ENCODE peak calls at places on chromosome 11, in eight cellular contexts. J is body of pancreas, M is kidney epithelial cell, I is cardiac muscle cell, R is heart left ventricle, T is astrocyte of the cerebellum, X is fibroblast of lung, K is cardiac fibroblast. L is an unnamed sample.

GRCh38 chr11:83818349-83818748 is 532.2 kb upstream of the CCDC90B start:
- DNase-seq in R (no peak), J (no peak), I (no peak), K (peak), M (no peak), T (no peak), X (peak), L (peak)

GRCh38 chr11:107928767-107929507 is 689 bp downstream of the RAB39A start:
- DNase-seq in M (no peak), K (no peak), T (no peak), J (no peak), R (peak), I (peak), X (no peak), L (no peak)

GRCh38 chr11:117544431-117544830 is 216.8 kb downstream of the CEP164 start:
- DNase-seq in T (no peak), J (no peak), I (no peak), R (no peak), M (no peak), K (no peak), X (no peak), L (no peak)

GRCh38 chr11:123682976-123683375 is 28.6 kb upstream of the SCN3B start:
- DNase-seq in T (no peak), J (no peak), R (no peak), I (no peak), X (no peak), M (no peak), K (no peak), L (no peak)

GRCh38 chr11:3989891-3990290 is 104.7 kb upstream of the RRM1 start:
- DNase-seq in X (no peak), J (no peak), R (no peak), I (no peak), M (no peak), T (no peak), K (no peak), L (no peak)

GRCh38 chr11:47451990-47452389 is 3.1 kb upstream of the RAPSN start:
- DNase-seq in J (no peak), X (no peak), M (no peak), R (no peak), T (no peak), I (no peak), K (no peak), L (no peak)

GRCh38 chr11:125835748-125836147 is 2.6 kb downstream of the PATE4 start:
- DNase-seq in K (no peak), I (no peak), J (no peak), T (no peak), X (no peak), M (no peak), R (no peak), L (no peak)

GRCh38 chr11:830295-831131 is 2.2 kb upstream of the CD151 start:
- DNase-seq in T (no peak), I (peak), J (no peak), M (no peak), R (peak), X (peak), K (no peak), L (no peak)

GRCh38 chr11:14114269-14114668 is 151.7 kb downstream of the SPON1 start:
- DNase-seq in X (no peak), K (no peak), I (no peak), R (no peak), M (no peak), J (no peak), T (no peak), L (no peak)

GRCh38 chr11:113474362-113475159 is 637 bp downstream of the DRD2 start:
- DNase-seq in K (peak), M (peak), R (peak), T (peak), I (peak), J (peak), X (peak), L (peak)

GRCh38 chr11:122085264-122085663 is 30.8 kb downstream of the BLID start:
- DNase-seq in T (peak), R (no peak), J (no peak), X (peak), I (no peak), M (peak), K (peak), L (peak)

GRCh38 chr11:63870351-63871197 is 31.7 kb downstream of the MARK2 start:
- DNase-seq in M (no peak), X (no peak), J (no peak), R (no peak), T (no peak), K (no peak), I (no peak), L (peak)

GRCh38 chr11:116536416-116536815 is 236.4 kb downstream of the BUD13 start:
- DNase-seq in X (no peak), M (no peak), T (no peak), J (no peak), K (no peak), I (no peak), R (no peak), L (no peak)

GRCh38 chr11:46983598-46983997 is 47.0 kb downstream of the CSTPP1 start:
- DNase-seq in R (no peak), J (no peak), T (no peak), I (no peak), M (no peak), X (no peak), K (no peak), L (no peak)

GRCh38 chr11:125514336-125515101 is 18.5 kb upstream of the FEZ1 start:
- DNase-seq in X (peak), T (peak), I (no peak), K (peak), M (peak), J (no peak), R (no peak), L (peak)

GRCh38 chr11:92322225-92322624 is 97.6 kb downstream of the FAT3 start:
- DNase-seq in I (no peak), J (no peak), T (no peak), R (no peak), X (peak), M (peak), K (peak), L (peak)

GRCh38 chr11:2312232-2313042 is 10.6 kb downstream of the TSPAN32 start:
- DNase-seq in R (no peak), I (no peak), X (peak), J (peak), T (no peak), K (peak), M (no peak), L (peak)
- TF ChIP-seq CTCF in R (no peak), I (no peak), X (no peak), J (no peak), T (no peak), K (no peak), M (no peak), L (peak)

GRCh38 chr11:96167787-96168186 is 175.2 kb downstream of the MAML2 start:
- DNase-seq in K (no peak), T (no peak), J (no peak), M (no peak), X (no peak), R (no peak), I (no peak), L (no peak)
- H3K4me3 ChIP-seq in K (no peak), T (no peak), J (no peak), M (no peak), X (no peak), R (no peak), I (no peak), L (no peak)

DNA sequence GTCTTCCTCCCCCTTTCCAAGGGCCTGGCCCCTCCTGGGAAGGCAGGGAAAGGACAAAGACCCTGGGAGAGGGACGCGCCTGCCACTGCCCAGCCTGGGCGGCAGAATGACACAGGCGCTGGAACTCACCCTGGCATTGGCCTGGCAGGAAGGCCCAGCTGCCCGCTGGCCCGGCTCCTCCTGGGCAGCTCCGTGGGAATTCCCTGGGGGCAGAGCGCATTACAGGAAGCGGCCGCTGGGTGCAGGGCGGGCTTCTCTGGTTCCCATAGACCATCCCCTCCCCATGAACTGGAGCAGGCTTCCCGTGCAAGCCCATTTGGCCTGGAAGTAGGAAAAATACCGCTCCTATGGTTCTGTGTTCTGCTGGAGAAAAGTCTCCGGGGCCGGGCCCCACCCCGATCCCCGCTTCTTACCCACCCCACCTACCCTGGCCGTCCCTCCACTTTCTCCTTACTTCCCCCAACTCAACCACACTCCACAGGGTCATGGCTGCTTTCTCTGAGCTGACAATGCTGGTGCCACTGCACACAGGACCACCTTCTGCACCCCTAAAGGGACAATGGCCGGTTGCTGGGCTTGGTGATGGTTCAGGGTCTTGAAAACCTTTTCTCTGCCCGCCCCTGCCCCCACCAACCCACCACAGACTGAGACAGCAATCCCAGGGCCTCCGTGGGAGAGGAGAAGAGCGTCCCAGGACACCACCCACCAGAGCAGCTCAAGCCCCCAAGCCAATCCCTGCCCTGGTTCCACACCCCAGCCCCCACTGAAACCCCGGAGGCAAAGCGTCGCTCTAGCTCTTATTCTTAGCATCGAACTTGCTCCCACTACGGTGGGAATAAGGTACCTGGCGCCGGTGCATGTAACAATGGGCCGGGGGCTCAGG is 58.9 kb downstream of the LINC01488 start:
- DNase-seq in K (peak), J (peak), M (peak), R (peak), X (no peak), I (peak), T (no peak), L (no peak)
- TF ChIP-seq CTCF in K (peak), J (no peak), M (peak), R (no peak), X (no peak), I (no peak), T (peak), L (no peak)

GRCh38 chr11:41039592-41039991 is 419.9 kb downstream of the LRRC4C start:
- DNase-seq in J (no peak), R (no peak), M (no peak), K (no peak), T (no peak), X (no peak), I (no peak), L (no peak)
- H3K4me3 ChIP-seq in J (no peak), R (no peak), M (no peak), K (no peak), T (no peak), X (no peak), I (no peak), L (no peak)